ENCODE peak calls at places on chromosome 3, in six cellular contexts. E is CD8-positive, alpha-beta T cell; I is NCI-H524; L is MV-4-11; C is HEK293T; U is epithelial cell of esophagus. W is an unnamed sample.

GRCh38 chr3:118938183-118938961 is 96.3 kb downstream of the IGSF11 start:
- DNase-seq in E (no peak), I (no peak), L (peak), C (no peak), U (peak), W (no peak)

GRCh38 chr3:175186511-175186910 is 327.4 kb downstream of the NAALADL2 start:
- DNase-seq in E (no peak), I (no peak), L (no peak), C (no peak), U (peak), W (no peak)

GRCh38 chr3:126516152-126516935 is 1.2 kb downstream of the UROC1 start:
- DNase-seq in E (no peak), I (no peak), L (no peak), C (no peak), U (no peak), W (no peak)

GRCh38 chr3:65284971-65285370 is 597.2 kb upstream of the ADAMTS9 start:
- DNase-seq in E (no peak), I (no peak), L (no peak), C (no peak), U (no peak), W (no peak)

GRCh38 chr3:100316656-100317069 is 17.9 kb upstream of the NIT2 start:
- DNase-seq in E (peak), I (peak), L (peak), C (peak), U (peak), W (no peak)

GRCh38 chr3:53085476-53085875 is 39.6 kb upstream of the SFMBT1 start:
- DNase-seq in E (no peak), I (no peak), L (no peak), C (no peak), U (no peak), W (no peak)

GRCh38 chr3:105868450-105868744 is 415 bp downstream of the CBLB start:
- DNase-seq in E (no peak), I (peak), L (no peak), C (peak), U (peak), W (no peak)

GRCh38 chr3:117752984-117753717 is 1043.6 kb downstream of the TUSC7 start:
- DNase-seq in E (no peak), I (no peak), L (no peak), C (peak), U (peak), W (no peak)

GRCh38 chr3:46395210-46395661 is 11.6 kb downstream of the CCR5AS start:
- DNase-seq in E (no peak), I (no peak), L (peak), C (no peak), U (peak), W (no peak)

GRCh38 chr3:11272913-11273574 is 847 bp downstream of the ATG7 start:
- DNase-seq in E (no peak), I (no peak), L (peak), C (no peak), U (no peak), W (no peak)

GRCh38 chr3:189766416-189766815 is 135.2 kb downstream of the TP63 start:
- DNase-seq in E (no peak), I (no peak), L (no peak), C (no peak), U (peak), W (no peak)

GRCh38 chr3:98903099-98903498 is 1.6 kb upstream of the DCBLD2 start:
- DNase-seq in E (no peak), I (no peak), L (no peak), C (no peak), U (peak), W (no peak)

GRCh38 chr3:33054100-33055097 is 42.5 kb downstream of the GLB1 start:
- DNase-seq in E (no peak), I (no peak), L (no peak), C (no peak), U (no peak), W (no peak)

GRCh38 chr3:17795733-17796132 is 53.3 kb upstream of the TBC1D5 start:
- DNase-seq in E (no peak), I (no peak), L (no peak), C (no peak), U (peak), W (no peak)

GRCh38 chr3:72818915-72819314 is 29.3 kb downstream of the SHQ1 start:
- DNase-seq in E (no peak), I (no peak), L (no peak), C (no peak), U (peak), W (no peak)

GRCh38 chr3:147906275-147906674 is 497.1 kb downstream of the ZIC1 start:
- DNase-seq in E (no peak), I (no peak), L (no peak), C (no peak), U (peak), W (no peak)

GRCh38 chr3:100030346-100030745 is 84.0 kb downstream of the FILIP1L start:
- DNase-seq in E (no peak), I (no peak), L (no peak), C (no peak), U (peak), W (peak)

GRCh38 chr3:14660942-14661341 is 9.4 kb downstream of the CCDC174 start:
- DNase-seq in E (no peak), I (no peak), L (no peak), C (no peak), U (no peak), W (no peak)

GRCh38 chr3:48425281-48425812 is 4.5 kb downstream of the PLXNB1 start:
- DNase-seq in E (no peak), I (no peak), L (no peak), C (no peak), U (no peak), W (no peak)

GRCh38 chr3:54882114-54882833 is 45.6 kb downstream of the LRTM1 start:
- DNase-seq in E (no peak), I (no peak), L (peak), C (no peak), U (peak), W (peak)